ENCODE peak calls at places on chromosomes 3 and 15, in eight cellular contexts. C is progenitor cell of endocrine pancreas, E is WTC11, V is astrocyte of the cerebellum, I is Peyer's patch, G is heart left ventricle, S is ovary, X is endothelial cell. M is an unnamed sample.

GRCh38 chr15:77312523-77312922 is 107.4 kb downstream of the PEAK1 start:
- DNase-seq in C (no peak), E (no peak), V (no peak), I (no peak), G (no peak), S (no peak), X (no peak), M (no peak)

GRCh38 chr3:48232734-48233133 is 8.2 kb upstream of the ZNF589 start:
- DNase-seq in C (peak), E (peak), V (peak), I (peak), G (peak), S (peak), X (peak), M (peak)

GRCh38 chr3:154121236-154122095 is at the start of gene ARHGEF26:
- DNase-seq in C (peak), E (peak), V (peak), I (peak), G (peak), S (peak), X (peak), M (peak)

GRCh38 chr15:67607329-67607728 is 64.8 kb downstream of the MAP2K5 start:
- DNase-seq in C (no peak), E (no peak), V (no peak), I (no peak), G (no peak), S (no peak), X (no peak), M (no peak)

GRCh38 chr15:26475554-26475953 is 297.3 kb downstream of the GABRB3 start:
- DNase-seq in C (no peak), E (no peak), V (no peak), I (no peak), G (no peak), S (no peak), X (no peak), M (no peak)

GRCh38 chr15:39669671-39670070 is 88.8 kb downstream of the THBS1 start:
- DNase-seq in C (no peak), E (no peak), V (no peak), I (no peak), G (no peak), S (no peak), X (no peak), M (no peak)

GRCh38 chr3:124800076-124800475 is 69.8 kb downstream of the UMPS start:
- DNase-seq in C (no peak), E (no peak), V (no peak), I (no peak), G (no peak), S (no peak), X (no peak), M (no peak)

GRCh38 chr15:67039349-67040075 is 25.9 kb upstream of the SMAD3 start:
- DNase-seq in C (no peak), E (peak), V (no peak), I (no peak), G (no peak), S (no peak), X (no peak), M (no peak)

GRCh38 chr3:196081834-196082470 is at the start of gene TFRC:
- DNase-seq in C (peak), E (peak), V (peak), I (peak), G (peak), S (peak), X (peak), M (peak)

GRCh38 chr3:171230857-171231256 is 204.3 kb upstream of the SLC2A2 start:
- DNase-seq in C (no peak), E (no peak), V (no peak), I (no peak), G (peak), S (no peak), X (no peak), M (no peak)

GRCh38 chr3:121493431-121493830 is 52.4 kb downstream of the POLQ start:
- DNase-seq in C (no peak), E (no peak), V (no peak), I (no peak), G (no peak), S (no peak), X (no peak), M (no peak)

GRCh38 chr3:76685858-76686257 is 354.0 kb upstream of the ROBO2 start:
- DNase-seq in C (no peak), E (no peak), V (no peak), I (no peak), G (no peak), S (no peak), X (no peak), M (no peak)

GRCh38 chr15:67023517-67024321 is 41.7 kb upstream of the SMAD3 start:
- DNase-seq in C (no peak), E (no peak), V (no peak), I (no peak), G (no peak), S (no peak), X (no peak), M (no peak)

GRCh38 chr3:42659451-42660130 is 6.1 kb downstream of the ZBTB47 start:
- DNase-seq in C (no peak), E (no peak), V (no peak), I (no peak), G (no peak), S (peak), X (no peak), M (no peak)

GRCh38 chr15:90845201-90845949 is 23.0 kb upstream of the FURIN start:
- DNase-seq in C (no peak), E (no peak), V (peak), I (peak), G (peak), S (no peak), X (no peak), M (no peak)

GRCh38 chr15:80431635-80432034 is 27.5 kb downstream of the ARNT2 start:
- DNase-seq in C (no peak), E (no peak), V (no peak), I (no peak), G (no peak), S (no peak), X (no peak), M (no peak)

GRCh38 chr3:188037965-188038581 is 115.9 kb upstream of the LPP start:
- DNase-seq in C (no peak), E (no peak), V (peak), I (no peak), G (no peak), S (no peak), X (no peak), M (no peak)

GRCh38 chr15:48466825-48467224 is 135.6 kb downstream of the DUT start:
- DNase-seq in C (no peak), E (no peak), V (no peak), I (no peak), G (no peak), S (no peak), X (no peak), M (no peak)

GRCh38 chr3:171838218-171838720 is 4.9 kb upstream of the TMEM212 start:
- DNase-seq in C (no peak), E (no peak), V (no peak), I (no peak), G (peak), S (peak), X (peak), M (no peak)

GRCh38 chr3:99542771-99543518 is 95.4 kb upstream of the COL8A1 start:
- DNase-seq in C (no peak), E (no peak), V (no peak), I (no peak), G (no peak), S (no peak), X (no peak), M (no peak)

GRCh38 chr15:58161436-58161835 is 23.3 kb downstream of the AQP9 start:
- DNase-seq in C (no peak), E (no peak), V (no peak), I (no peak), G (no peak), S (no peak), X (no peak), M (no peak)

GRCh38 chr3:134312873-134313838 is 61.1 kb downstream of the AMOTL2 start:
- DNase-seq in C (peak), E (peak), V (no peak), I (no peak), G (peak), S (peak), X (peak), M (peak)
- TF ChIP-seq CTCF in C (peak), E (no peak), V (peak), I (peak), G (peak), S (no peak), X (peak), M (no peak)

GRCh38 chr3:131242201-131242600 is 139.4 kb upstream of the NUDT16 start:
- DNase-seq in C (no peak), E (no peak), V (no peak), I (no peak), G (no peak), S (no peak), X (no peak), M (no peak)
- TF ChIP-seq CTCF in C (no peak), E (no peak), V (no peak), I (peak), G (no peak), S (no peak), X (no peak), M (no peak)

GRCh38 chr15:96893159-96893906 is 562.8 kb downstream of the NR2F2 start:
- DNase-seq in C (no peak), E (peak), V (no peak), I (no peak), G (no peak), S (no peak), X (peak), M (peak)
- TF ChIP-seq CTCF in C (peak), E (peak), V (peak), I (peak), G (peak), S (peak), X (peak), M (no peak)

DNA sequence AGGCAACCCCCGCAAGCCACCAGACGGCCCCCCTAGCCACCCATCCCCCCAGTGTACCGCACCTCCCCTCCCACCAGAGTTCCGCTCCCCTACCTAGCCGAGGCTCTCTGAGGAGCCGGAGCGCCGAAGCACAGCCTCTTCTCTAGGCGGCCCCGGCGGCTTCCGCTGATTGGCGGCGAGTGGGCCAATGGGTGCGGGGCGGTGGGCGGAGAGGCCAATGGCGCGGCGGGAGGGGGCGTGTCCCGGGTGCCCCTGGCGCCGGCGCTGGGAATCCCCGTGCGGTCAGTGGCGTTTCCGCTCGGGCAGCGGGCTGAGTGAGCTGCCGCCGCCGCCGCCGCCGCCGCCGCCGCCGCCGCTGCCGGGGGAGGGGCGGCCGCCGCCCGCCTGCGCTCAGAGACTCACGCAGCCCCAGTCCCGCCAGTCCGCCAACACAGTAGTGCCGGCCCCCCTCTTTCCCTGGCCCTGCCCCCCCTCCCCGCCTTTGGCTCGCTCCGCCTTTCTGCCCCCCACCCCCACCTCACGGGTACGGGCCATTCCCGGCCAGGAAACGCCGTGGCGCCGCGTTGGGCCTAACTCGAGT is at the start of gene SETD5:
- DNase-seq in C (peak), E (peak), V (peak), I (peak), G (peak), S (peak), X (peak), M (peak)
- TF ChIP-seq CTCF in C (no peak), E (no peak), V (no peak), I (no peak), G (no peak), S (no peak), X (no peak), M (no peak)

DNA sequence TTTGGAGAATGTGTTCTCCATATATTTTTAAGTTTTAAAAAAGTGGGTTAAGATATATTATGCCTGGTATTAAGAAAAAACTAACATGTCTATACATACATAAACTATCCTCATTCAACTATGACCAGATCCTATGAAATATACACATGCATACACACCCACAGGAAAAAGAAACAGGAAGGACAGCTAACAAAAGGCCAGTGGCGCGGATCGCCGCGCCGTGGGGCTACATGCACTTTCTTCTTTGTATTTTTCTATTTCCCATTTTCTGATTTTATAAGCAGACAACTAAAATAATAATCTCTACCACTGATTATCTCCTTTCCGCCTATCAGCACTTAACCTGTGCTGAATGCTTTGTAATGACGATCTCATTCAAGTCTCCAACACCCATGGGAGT is 160.1 kb downstream of the OR4M2 start:
- DNase-seq in C (no peak), E (no peak), V (no peak), I (no peak), G (no peak), S (no peak), X (no peak), M (no peak)
- TF ChIP-seq CTCF in C (no peak), E (no peak), V (no peak), I (no peak), G (no peak), S (no peak), X (no peak), M (no peak)

GRCh38 chr15:84878504-84878903 is 6.0 kb upstream of the SLC28A1 start:
- DNase-seq in C (no peak), E (peak), V (no peak), I (peak), G (peak), S (peak), X (peak), M (peak)
- TF ChIP-seq CTCF in C (peak), E (peak), V (peak), I (peak), G (peak), S (peak), X (no peak), M (peak)

DNA sequence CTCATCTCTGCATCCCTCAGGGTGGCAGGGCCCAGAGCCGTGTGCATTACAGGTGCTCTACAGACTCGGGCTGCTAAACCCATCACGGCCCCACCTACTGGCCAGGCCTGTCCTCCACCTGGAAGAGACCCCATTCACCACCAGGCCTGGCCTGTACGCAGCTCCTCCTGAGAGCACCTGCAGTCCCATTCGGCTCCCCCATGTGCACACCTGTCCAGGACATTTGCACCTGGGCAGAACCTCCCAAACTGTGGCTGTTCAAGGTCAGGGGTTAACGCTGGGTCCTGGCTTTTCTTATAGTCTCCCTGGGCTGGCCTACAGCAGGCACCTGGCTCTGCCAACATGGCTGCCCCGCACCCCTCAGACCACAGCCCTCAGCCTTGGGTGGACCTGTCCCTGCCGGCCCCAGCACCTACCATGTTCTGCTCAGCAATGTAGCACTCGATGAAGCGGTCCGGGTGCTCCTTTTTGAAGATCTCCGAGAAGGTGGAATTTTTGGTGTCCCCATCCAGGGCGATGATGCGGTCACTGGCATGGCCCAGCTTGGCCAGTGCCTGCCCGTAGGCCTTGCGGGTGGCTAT is 25.7 kb downstream of the TKT start:
- DNase-seq in C (no peak), E (peak), V (no peak), I (no peak), G (no peak), S (no peak), X (no peak), M (no peak)
- TF ChIP-seq CTCF in C (peak), E (no peak), V (no peak), I (no peak), G (no peak), S (no peak), X (no peak), M (no peak)

DNA sequence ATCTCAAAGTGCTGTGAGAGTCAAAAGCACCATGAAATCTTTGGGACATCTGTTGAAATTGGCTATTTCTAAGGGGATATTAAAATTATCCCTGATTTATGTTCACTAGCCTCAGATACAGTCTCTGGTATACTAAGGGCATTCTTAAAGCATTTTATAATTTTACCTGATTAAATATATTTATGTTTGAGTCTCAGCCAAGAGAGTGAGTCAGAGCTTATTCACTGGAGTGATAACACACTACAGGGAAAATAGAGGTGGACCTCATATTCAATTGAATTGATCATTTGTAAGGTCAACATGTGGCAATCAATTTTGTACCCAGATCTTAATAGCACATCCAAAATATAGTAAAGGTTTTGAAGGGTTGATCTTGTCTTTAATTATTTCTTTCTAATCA is 733.6 kb downstream of the EPHA3 start:
- DNase-seq in C (no peak), E (no peak), V (no peak), I (no peak), G (no peak), S (no peak), X (no peak), M (no peak)
- TF ChIP-seq CTCF in C (no peak), E (no peak), V (no peak), I (no peak), G (no peak), S (no peak), X (no peak), M (no peak)

GRCh38 chr15:32669870-32670623 is 28.5 kb downstream of the SCG5 start:
- DNase-seq in C (no peak), E (no peak), V (no peak), I (no peak), G (peak), S (no peak), X (no peak), M (peak)

GRCh38 chr15:32670624-32671022 is 29.1 kb downstream of the SCG5 start:
- DNase-seq in C (no peak), E (no peak), V (no peak), I (no peak), G (no peak), S (no peak), X (no peak), M (no peak)

GRCh38 chr15:32667321-32667720 is 25.8 kb downstream of the SCG5 start:
- DNase-seq in C (no peak), E (no peak), V (no peak), I (no peak), G (no peak), S (no peak), X (no peak), M (no peak)

GRCh38 chr15:32671339-32672325 is 30.1 kb downstream of the SCG5 start:
- DNase-seq in C (no peak), E (no peak), V (no peak), I (no peak), G (no peak), S (no peak), X (no peak), M (no peak)

GRCh38 chr15:32668942-32669341 is 27.4 kb downstream of the SCG5 start:
- DNase-seq in C (no peak), E (peak), V (no peak), I (no peak), G (no peak), S (no peak), X (no peak), M (no peak)
- TF ChIP-seq CTCF in C (no peak), E (no peak), V (no peak), I (no peak), G (no peak), S (no peak), X (no peak), M (no peak)

M was measured in glutamatergic neuron.